ENCODE peak calls at places on chromosomes 16 and 17, in four cellular contexts. O is AG09309, B is fibroblast of mammary gland, X is tibial artery. V is an unnamed sample.

GRCh38 chr17:57471941-57472368 is 215.6 kb downstream of the MSI2 start:
- DNase-seq in X (no peak), O (no peak), B (no peak), V (no peak)

GRCh38 chr16:46730126-46730525 is 18.0 kb downstream of the MYLK3 start:
- DNase-seq in O (no peak), B (no peak), X (no peak), V (no peak)

GRCh38 chr16:27543801-27544200 is 5.9 kb downstream of the GTF3C1 start:
- DNase-seq in X (no peak), O (no peak), B (peak), V (no peak)

GRCh38 chr17:56939869-56940484 is 20.9 kb downstream of the COIL start:
- DNase-seq in O (peak), X (no peak), B (peak), V (peak)

GRCh38 chr16:87855852-87856715 is 13.2 kb downstream of the SLC7A5 start:
- DNase-seq in X (peak), B (peak), O (no peak), V (peak)

GRCh38 chr17:61442878-61443474 is 9.2 kb upstream of the TBX4 start:
- DNase-seq in X (no peak), B (no peak), O (no peak), V (no peak)

GRCh38 chr17:66946251-66946650 is 18.3 kb upstream of the CACNG4 start:
- DNase-seq in B (no peak), X (no peak), O (no peak), V (no peak)

GRCh38 chr16:59205403-59205802 is 471.3 kb upstream of the GOT2 start:
- DNase-seq in X (no peak), O (no peak), B (no peak), V (no peak)

GRCh38 chr16:69567031-69567680 is 1.4 kb downstream of the NFAT5 start:
- DNase-seq in O (no peak), B (no peak), X (no peak), V (peak)

GRCh38 chr17:37212184-37212583 is 163.6 kb upstream of the C17orf78 start:
- DNase-seq in O (no peak), B (peak), X (no peak), V (peak)
- TF ChIP-seq CTCF in O (peak), B (peak), X (no peak), V (peak)

GRCh38 chr17:16353702-16354174 is 469 bp upstream of the CENPV start:
- DNase-seq in O (no peak), B (no peak), X (no peak), V (no peak)

GRCh38 chr17:16354585-16354984 is 1.3 kb upstream of the CENPV start:
- DNase-seq in B (no peak), O (no peak), X (peak), V (no peak)

GRCh38 chr17:16352303-16352837 is 899 bp downstream of the CENPV start:
- DNase-seq in O (no peak), B (peak), X (peak), V (peak)

GRCh38 chr17:16351831-16352230 is 1.4 kb downstream of the CENPV start:
- DNase-seq in O (no peak), X (no peak), B (peak), V (peak)

DNA sequence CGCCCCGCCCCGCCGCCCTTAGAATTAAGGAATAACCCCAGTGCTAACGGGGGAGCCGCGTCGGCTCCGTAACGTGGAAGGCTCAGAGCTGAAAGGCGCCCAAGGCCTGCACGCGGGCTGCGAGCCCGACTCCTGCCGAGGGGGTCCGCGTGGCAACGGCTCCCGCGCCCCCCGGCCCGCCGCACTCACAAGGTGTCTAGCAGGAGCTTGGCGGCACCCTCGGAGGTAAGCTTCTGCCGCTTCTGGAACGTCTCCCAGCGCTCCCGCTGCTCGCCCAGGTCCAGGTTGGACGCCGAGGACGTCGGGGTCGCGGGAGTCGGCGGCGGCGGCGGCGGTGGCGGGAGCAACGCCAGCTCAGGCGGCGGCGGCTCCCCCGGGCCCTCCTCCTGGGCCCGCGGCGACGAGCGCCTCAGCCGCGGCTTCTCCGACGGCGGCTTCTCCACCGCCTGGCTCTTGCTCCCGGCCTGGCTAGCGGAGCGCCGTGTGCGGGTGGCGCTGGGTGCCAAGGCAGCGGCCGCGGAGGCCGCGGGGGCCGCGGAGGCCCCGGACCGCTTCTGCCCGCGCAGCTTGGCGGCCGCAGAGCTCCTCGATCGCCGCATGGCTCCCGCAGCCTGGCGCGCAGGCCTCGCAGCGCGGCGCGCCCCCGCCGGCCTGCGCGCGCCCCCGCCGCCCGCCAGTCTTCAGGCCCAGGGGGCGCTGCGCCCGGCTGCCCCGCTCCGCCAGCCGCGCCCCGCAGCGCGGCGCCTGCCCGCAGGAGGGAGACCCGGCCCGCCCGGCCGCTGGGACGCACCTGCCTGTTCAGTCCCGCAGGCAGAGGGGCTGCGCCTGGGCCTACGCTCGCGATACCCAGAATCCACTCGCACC is at the start of gene CENPV:
- DNase-seq in B (peak), X (peak), O (no peak), V (peak)
- TF ChIP-seq CTCF in B (no peak), X (peak), O (peak), V (peak)

GRCh38 chr17:36653374-36653773 is 52.0 kb downstream of the MRM1 start:
- DNase-seq in O (no peak), X (no peak), B (no peak), V (no peak)

GRCh38 chr17:36657390-36657762 is 56.0 kb downstream of the MRM1 start:
- DNase-seq in X (no peak), B (peak), O (no peak), V (no peak)

GRCh38 chr17:36661688-36662087 is 60.3 kb downstream of the MRM1 start:
- DNase-seq in X (no peak), B (no peak), O (no peak), V (no peak)

GRCh38 chr17:36661047-36661666 is 59.8 kb downstream of the MRM1 start:
- DNase-seq in O (no peak), X (no peak), B (no peak), V (no peak)

DNA sequence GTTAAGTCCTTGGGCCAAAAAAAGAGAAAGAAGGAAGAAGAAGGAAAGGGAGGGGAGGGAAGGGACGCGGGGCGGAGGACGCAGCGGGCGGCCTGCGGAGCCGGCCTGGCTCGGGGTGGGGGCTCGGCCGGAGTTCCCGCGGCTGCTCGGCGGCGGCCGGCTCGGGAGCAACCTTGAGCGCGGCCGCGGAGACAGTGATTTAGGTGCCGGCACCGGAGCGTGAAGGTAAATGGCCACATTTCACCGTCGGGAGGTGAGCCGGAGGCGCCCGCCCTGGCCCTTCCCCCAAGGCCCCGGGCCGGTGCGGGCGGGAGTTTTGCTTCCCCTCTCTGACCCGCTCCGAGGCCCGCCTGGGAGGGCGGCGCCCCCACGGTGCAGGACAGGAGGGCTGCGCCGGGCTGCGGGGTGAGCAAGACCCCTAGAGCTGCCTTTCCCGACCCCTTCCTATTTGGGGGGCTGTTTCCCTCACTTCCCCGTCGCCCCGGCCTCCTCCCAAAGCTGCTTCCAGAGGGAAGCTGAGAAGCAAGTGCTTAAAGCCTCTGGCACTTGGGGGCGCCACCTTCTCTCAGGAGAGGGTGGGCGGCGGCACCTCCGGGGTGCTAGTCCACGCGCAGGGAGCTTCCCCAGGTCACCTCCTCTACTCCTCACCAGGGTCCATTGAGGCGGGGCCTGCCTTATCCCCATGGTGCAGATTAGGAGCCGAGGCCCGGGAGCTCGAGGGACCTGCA is 56.5 kb downstream of the MRM1 start:
- DNase-seq in O (no peak), B (no peak), X (no peak), V (peak)
- TF ChIP-seq CTCF in O (peak), B (no peak), X (no peak), V (peak)

GRCh38 chr17:75877752-75878173 is 618 bp downstream of the TRIM47 start:
- DNase-seq in X (peak), B (peak), O (no peak), V (peak)

GRCh38 chr17:75876190-75876937 is 2.0 kb downstream of the TRIM47 start:
- DNase-seq in O (no peak), X (peak), B (no peak), V (no peak)

GRCh38 chr17:75876938-75877751 is 1.2 kb downstream of the TRIM47 start:
- DNase-seq in X (peak), O (peak), B (peak), V (peak)

GRCh38 chr17:75875940-75876189 is 2.5 kb downstream of the TRIM47 start:
- DNase-seq in X (peak), B (no peak), O (no peak), V (no peak)

DNA sequence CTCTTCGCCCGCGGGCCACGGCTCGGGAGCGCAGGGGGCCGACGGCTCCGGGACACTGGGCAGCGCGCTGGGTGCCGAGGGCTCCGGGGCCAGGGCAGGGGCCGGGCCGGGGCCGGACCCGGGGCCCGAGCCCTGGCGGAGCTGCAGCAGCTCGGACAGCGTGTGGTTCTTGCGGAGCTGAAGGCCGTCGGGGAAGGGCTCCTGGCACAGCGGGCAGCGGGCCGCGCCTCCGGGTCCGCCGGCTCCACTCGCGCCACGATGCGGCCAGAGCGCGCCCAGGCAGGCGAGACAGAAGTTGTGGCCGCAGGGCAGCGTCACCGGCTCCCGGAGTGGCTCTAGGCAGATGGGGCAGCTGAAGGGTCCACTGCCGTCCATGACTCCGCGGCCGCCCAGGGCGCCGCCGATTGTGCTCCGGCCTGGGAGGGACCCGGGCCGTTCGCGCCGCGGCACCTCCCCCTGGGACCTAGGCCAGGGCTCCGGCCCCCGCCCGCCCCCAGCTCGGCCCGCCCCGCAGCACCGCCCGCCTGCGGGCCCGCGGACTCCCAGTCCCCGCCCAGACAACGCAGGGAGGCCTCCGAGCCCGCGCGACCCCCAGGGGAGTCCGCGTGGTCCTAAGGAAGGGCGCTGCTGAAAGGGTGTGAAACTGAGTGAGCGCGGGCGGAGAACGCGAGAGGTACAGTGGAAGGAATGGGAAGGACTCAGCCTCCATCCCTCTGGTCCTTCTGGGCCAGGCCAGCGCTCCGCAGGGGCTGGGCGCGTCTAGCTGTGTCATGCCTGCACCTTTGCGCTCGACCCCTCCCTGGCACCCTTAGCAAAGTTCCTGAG is at the start of gene TRIM47:
- DNase-seq in B (peak), X (peak), O (no peak), V (peak)
- TF ChIP-seq CTCF in B (peak), X (peak), O (peak), V (peak)

GRCh38 chr16:55370762-55371482 is 46.9 kb downstream of the IRX6 start:
- DNase-seq in O (peak), X (peak), B (peak), V (peak)
- TF ChIP-seq CTCF in O (peak), X (peak), B (peak), V (peak)

V was measured in choroid plexus epithelial cell.